ENCODE peak calls at places on chromosomes 11 and 22, in seven cellular contexts. One of them, this sample, is unnamed. For H3K36me3 and H3K9me3, the result is how much of the 10 kb centered on the place peaks cover.

GRCh38 chr11:78354741-78355705 is 62.6 kb downstream of the GAB2 start:
- DNase-seq in Peyer's patch: no peak
- DNase-seq in heart right ventricle: no peak
- DNase-seq in upper lobe of right lung: peak
- DNase-seq in right lobe of liver: no peak
- DNase-seq in MM.1S: no peak
- DNase-seq in IMR-90: no peak
- DNase-seq in this sample: no peak

GRCh38 chr11:15716550-15716949 is 601.8 kb downstream of the INSC start:
- DNase-seq in Peyer's patch: no peak
- DNase-seq in heart right ventricle: peak
- DNase-seq in upper lobe of right lung: no peak
- DNase-seq in right lobe of liver: no peak
- DNase-seq in MM.1S: no peak
- DNase-seq in IMR-90: peak
- DNase-seq in this sample: no peak

GRCh38 chr11:28903716-28904115 is 795.5 kb downstream of the METTL15 start:
- DNase-seq in Peyer's patch: no peak
- DNase-seq in heart right ventricle: no peak
- DNase-seq in upper lobe of right lung: no peak
- DNase-seq in right lobe of liver: no peak
- DNase-seq in MM.1S: no peak
- DNase-seq in IMR-90: peak
- DNase-seq in this sample: no peak

GRCh38 chr11:112163875-112164521 is at the start of gene IL18:
- DNase-seq in Peyer's patch: peak
- DNase-seq in heart right ventricle: no peak
- DNase-seq in upper lobe of right lung: peak
- DNase-seq in right lobe of liver: peak
- DNase-seq in MM.1S: no peak
- DNase-seq in IMR-90: no peak
- DNase-seq in this sample: peak

GRCh38 chr11:116217006-116217405 is 555.8 kb downstream of the BUD13 start:
- DNase-seq in Peyer's patch: peak
- DNase-seq in heart right ventricle: peak
- DNase-seq in upper lobe of right lung: peak
- DNase-seq in right lobe of liver: no peak
- DNase-seq in MM.1S: no peak
- DNase-seq in IMR-90: peak
- DNase-seq in this sample: no peak

GRCh38 chr11:5289696-5290095 is 12.1 kb downstream of the OR51B4 start:
- DNase-seq in Peyer's patch: no peak
- DNase-seq in heart right ventricle: no peak
- DNase-seq in upper lobe of right lung: no peak
- DNase-seq in right lobe of liver: no peak
- DNase-seq in MM.1S: no peak
- DNase-seq in IMR-90: peak
- DNase-seq in this sample: no peak

GRCh38 chr11:57905439-57905838 is 118.2 kb upstream of the OR9Q1 start:
- DNase-seq in Peyer's patch: no peak
- DNase-seq in heart right ventricle: no peak
- DNase-seq in upper lobe of right lung: no peak
- DNase-seq in right lobe of liver: no peak
- DNase-seq in MM.1S: no peak
- DNase-seq in IMR-90: no peak
- DNase-seq in this sample: no peak

GRCh38 chr11:18253778-18254338 is 5.4 kb upstream of the SAA2 start:
- DNase-seq in Peyer's patch: no peak
- DNase-seq in heart right ventricle: no peak
- DNase-seq in upper lobe of right lung: no peak
- DNase-seq in right lobe of liver: no peak
- DNase-seq in MM.1S: no peak
- DNase-seq in IMR-90: no peak
- DNase-seq in this sample: no peak

GRCh38 chr11:109696191-109696897 is 274.4 kb downstream of the C11orf87 start:
- DNase-seq in Peyer's patch: no peak
- DNase-seq in heart right ventricle: no peak
- DNase-seq in upper lobe of right lung: no peak
- DNase-seq in right lobe of liver: no peak
- DNase-seq in MM.1S: no peak
- DNase-seq in IMR-90: peak
- DNase-seq in this sample: peak

GRCh38 chr22:22849640-22850610 is 37.7 kb upstream of the IGLL5 start:
- DNase-seq in Peyer's patch: no peak
- DNase-seq in heart right ventricle: no peak
- DNase-seq in upper lobe of right lung: no peak
- DNase-seq in right lobe of liver: no peak
- DNase-seq in MM.1S: no peak
- DNase-seq in IMR-90: no peak
- DNase-seq in this sample: no peak

GRCh38 chr22:45867118-45867905 is 109.7 kb downstream of the WNT7B start:
- DNase-seq in Peyer's patch: no peak
- DNase-seq in heart right ventricle: no peak
- DNase-seq in upper lobe of right lung: peak
- DNase-seq in right lobe of liver: peak
- DNase-seq in MM.1S: no peak
- DNase-seq in IMR-90: no peak
- DNase-seq in this sample: peak

GRCh38 chr11:105100206-105100605 is 39.4 kb downstream of the CARD18 start:
- DNase-seq in Peyer's patch: no peak
- DNase-seq in heart right ventricle: no peak
- DNase-seq in upper lobe of right lung: no peak
- DNase-seq in right lobe of liver: no peak
- DNase-seq in MM.1S: no peak
- DNase-seq in IMR-90: no peak
- DNase-seq in this sample: no peak

GRCh38 chr11:70584786-70585545 is 186.6 kb downstream of the CTTN start:
- DNase-seq in Peyer's patch: peak
- DNase-seq in heart right ventricle: no peak
- DNase-seq in upper lobe of right lung: peak
- DNase-seq in right lobe of liver: no peak
- DNase-seq in MM.1S: no peak
- DNase-seq in IMR-90: no peak
- DNase-seq in this sample: peak

GRCh38 chr11:62555464-62556092 is 9.0 kb upstream of the AHNAK start:
- DNase-seq in Peyer's patch: no peak
- DNase-seq in heart right ventricle: no peak
- DNase-seq in upper lobe of right lung: no peak
- DNase-seq in right lobe of liver: peak
- DNase-seq in MM.1S: peak
- DNase-seq in IMR-90: peak
- DNase-seq in this sample: no peak

GRCh38 chr22:47201186-47201995 is 438.9 kb downstream of the TBC1D22A start:
- DNase-seq in Peyer's patch: peak
- DNase-seq in heart right ventricle: no peak
- DNase-seq in upper lobe of right lung: peak
- DNase-seq in right lobe of liver: peak
- DNase-seq in MM.1S: no peak
- DNase-seq in IMR-90: no peak
- DNase-seq in this sample: peak

GRCh38 chr11:60469723-60470122 is 14.1 kb downstream of the MS4A1 start:
- DNase-seq in Peyer's patch: no peak
- DNase-seq in heart right ventricle: no peak
- DNase-seq in upper lobe of right lung: no peak
- DNase-seq in right lobe of liver: no peak
- DNase-seq in MM.1S: no peak
- DNase-seq in IMR-90: no peak
- DNase-seq in this sample: no peak

DNA sequence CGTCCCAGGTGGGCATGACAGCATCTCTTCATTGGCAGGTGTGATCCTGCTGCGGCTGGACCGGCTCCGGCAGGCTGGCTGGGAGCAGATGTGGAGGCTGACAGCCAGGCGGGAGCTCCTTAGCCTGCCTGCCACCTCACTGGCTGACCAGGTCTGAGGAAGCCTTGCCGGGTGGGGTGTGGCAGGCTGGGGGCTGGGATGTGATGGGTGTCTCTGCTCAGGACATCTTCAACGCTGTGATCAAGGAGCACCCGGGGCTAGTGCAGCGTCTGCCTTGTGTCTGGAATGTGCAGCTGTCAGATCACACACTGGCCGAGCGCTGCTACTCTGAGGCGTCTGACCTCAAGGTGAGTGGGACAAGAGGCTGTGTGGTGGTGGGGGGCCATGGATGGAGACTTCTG is 3.5 kb downstream of the LARGE2 start:
- DNase-seq in Peyer's patch: no peak
- DNase-seq in heart right ventricle: no peak
- DNase-seq in upper lobe of right lung: peak
- DNase-seq in right lobe of liver: no peak
- DNase-seq in MM.1S: no peak
- DNase-seq in IMR-90: no peak
- DNase-seq in this sample: peak
- H3K36me3 ChIP-seq in Peyer's patch: under half
- H3K36me3 ChIP-seq in heart right ventricle: under half
- H3K36me3 ChIP-seq in upper lobe of right lung: under half
- H3K36me3 ChIP-seq in right lobe of liver: under half
- H3K36me3 ChIP-seq in MM.1S: under half
- H3K36me3 ChIP-seq in IMR-90: under half
- H3K36me3 ChIP-seq in this sample: under half

GRCh38 chr22:17777005-17777716 is 2.9 kb upstream of the BID start:
- DNase-seq in Peyer's patch: no peak
- DNase-seq in heart right ventricle: peak
- DNase-seq in upper lobe of right lung: peak
- DNase-seq in right lobe of liver: peak
- DNase-seq in MM.1S: peak
- DNase-seq in IMR-90: no peak
- DNase-seq in this sample: peak

GRCh38 chr22:17778412-17778976 is 4.2 kb upstream of the BID start:
- DNase-seq in Peyer's patch: no peak
- DNase-seq in heart right ventricle: no peak
- DNase-seq in upper lobe of right lung: no peak
- DNase-seq in right lobe of liver: no peak
- DNase-seq in MM.1S: no peak
- DNase-seq in IMR-90: no peak
- DNase-seq in this sample: no peak

GRCh38 chr22:17775781-17776470 is 1.7 kb upstream of the BID start:
- DNase-seq in Peyer's patch: peak
- DNase-seq in heart right ventricle: no peak
- DNase-seq in upper lobe of right lung: no peak
- DNase-seq in right lobe of liver: no peak
- DNase-seq in MM.1S: no peak
- DNase-seq in IMR-90: no peak
- DNase-seq in this sample: no peak

GRCh38 chr22:17779286-17780115 is 5.2 kb upstream of the BID start:
- DNase-seq in Peyer's patch: no peak
- DNase-seq in heart right ventricle: no peak
- DNase-seq in upper lobe of right lung: no peak
- DNase-seq in right lobe of liver: no peak
- DNase-seq in MM.1S: no peak
- DNase-seq in IMR-90: no peak
- DNase-seq in this sample: peak

DNA sequence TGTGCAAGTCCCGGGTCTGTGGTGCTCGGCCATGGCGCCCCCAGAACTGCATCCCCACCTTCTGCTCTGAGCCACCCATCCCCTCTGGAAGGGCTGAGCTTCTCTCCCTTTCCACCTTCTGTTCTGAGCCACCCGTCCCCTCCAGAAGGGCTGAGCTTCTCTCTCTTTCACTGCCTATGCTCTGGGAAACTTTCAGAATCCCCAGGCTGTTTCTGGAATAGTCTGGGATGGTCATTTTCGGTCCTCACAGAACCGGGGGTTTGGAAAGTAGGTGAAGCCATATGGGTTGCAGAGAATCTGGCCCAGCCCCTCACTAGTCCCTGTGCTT is 3.4 kb upstream of the BID start:
- DNase-seq in Peyer's patch: no peak
- DNase-seq in heart right ventricle: no peak
- DNase-seq in upper lobe of right lung: no peak
- DNase-seq in right lobe of liver: no peak
- DNase-seq in MM.1S: no peak
- DNase-seq in IMR-90: no peak
- DNase-seq in this sample: no peak
- H3K27ac ChIP-seq in Peyer's patch: peak
- H3K27ac ChIP-seq in heart right ventricle: peak
- H3K27ac ChIP-seq in upper lobe of right lung: peak
- H3K27ac ChIP-seq in right lobe of liver: peak
- H3K27ac ChIP-seq in MM.1S: peak
- H3K27ac ChIP-seq in IMR-90: no peak
- H3K27ac ChIP-seq in this sample: peak

GRCh38 chr11:108101090-108101775 is 20.1 kb upstream of the ACAT1 start:
- DNase-seq in Peyer's patch: no peak
- DNase-seq in heart right ventricle: no peak
- DNase-seq in upper lobe of right lung: no peak
- DNase-seq in right lobe of liver: no peak
- DNase-seq in MM.1S: no peak
- DNase-seq in IMR-90: no peak
- DNase-seq in this sample: no peak
- H3K9me3 ChIP-seq in Peyer's patch: under half
- H3K9me3 ChIP-seq in heart right ventricle: under half
- H3K9me3 ChIP-seq in upper lobe of right lung: under half
- H3K9me3 ChIP-seq in right lobe of liver: under half
- H3K9me3 ChIP-seq in MM.1S: under half
- H3K9me3 ChIP-seq in IMR-90: under half
- H3K9me3 ChIP-seq in this sample: under half

GRCh38 chr22:24390156-24390555 is 37.2 kb upstream of the ADORA2A start:
- DNase-seq in Peyer's patch: no peak
- DNase-seq in heart right ventricle: no peak
- DNase-seq in upper lobe of right lung: no peak
- DNase-seq in right lobe of liver: no peak
- DNase-seq in MM.1S: no peak
- DNase-seq in IMR-90: no peak
- DNase-seq in this sample: no peak
- H3K36me3 ChIP-seq in Peyer's patch: under half
- H3K36me3 ChIP-seq in heart right ventricle: under half
- H3K36me3 ChIP-seq in upper lobe of right lung: under half
- H3K36me3 ChIP-seq in right lobe of liver: under half
- H3K36me3 ChIP-seq in MM.1S: under half
- H3K36me3 ChIP-seq in IMR-90: under half
- H3K36me3 ChIP-seq in this sample: under half

DNA sequence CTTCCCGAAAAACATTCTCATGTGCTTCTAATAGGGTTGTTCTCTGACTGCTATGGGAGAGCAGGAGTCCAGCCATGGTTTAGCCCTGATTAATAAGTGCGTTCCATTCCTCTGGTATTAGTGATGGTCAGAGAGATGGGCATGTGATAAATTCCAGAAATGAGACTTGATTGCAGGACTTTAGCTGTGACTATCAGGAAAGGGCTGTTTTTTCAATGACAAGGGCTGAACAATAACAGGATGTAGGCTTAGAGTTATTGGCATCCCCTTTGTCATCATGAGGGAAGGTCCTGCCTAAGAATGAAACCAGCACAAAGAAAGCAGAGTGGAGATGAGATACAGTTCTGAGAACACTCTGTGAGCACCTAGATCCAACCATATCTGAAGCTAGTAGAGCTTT is 494.6 kb downstream of the MIAT start:
- DNase-seq in Peyer's patch: no peak
- DNase-seq in heart right ventricle: no peak
- DNase-seq in upper lobe of right lung: no peak
- DNase-seq in right lobe of liver: no peak
- DNase-seq in MM.1S: no peak
- DNase-seq in IMR-90: no peak
- DNase-seq in this sample: no peak
- H3K27ac ChIP-seq in Peyer's patch: no peak
- H3K27ac ChIP-seq in heart right ventricle: no peak
- H3K27ac ChIP-seq in upper lobe of right lung: no peak
- H3K27ac ChIP-seq in right lobe of liver: no peak
- H3K27ac ChIP-seq in MM.1S: no peak
- H3K27ac ChIP-seq in IMR-90: no peak
- H3K27ac ChIP-seq in this sample: no peak

GRCh38 chr11:55342901-55343300 is at the start of gene OR4A16:
- DNase-seq in Peyer's patch: no peak
- DNase-seq in heart right ventricle: no peak
- DNase-seq in upper lobe of right lung: no peak
- DNase-seq in right lobe of liver: no peak
- DNase-seq in MM.1S: no peak
- DNase-seq in IMR-90: no peak
- DNase-seq in this sample: no peak

GRCh38 chr11:55345306-55345705 is 2.3 kb downstream of the OR4A16 start:
- DNase-seq in Peyer's patch: no peak
- DNase-seq in heart right ventricle: no peak
- DNase-seq in upper lobe of right lung: no peak
- DNase-seq in right lobe of liver: no peak
- DNase-seq in MM.1S: no peak
- DNase-seq in IMR-90: no peak
- DNase-seq in this sample: no peak
- H3K9me3 ChIP-seq in Peyer's patch: under half
- H3K9me3 ChIP-seq in heart right ventricle: under half
- H3K9me3 ChIP-seq in upper lobe of right lung: under half
- H3K9me3 ChIP-seq in right lobe of liver: under half
- H3K9me3 ChIP-seq in MM.1S: under half
- H3K9me3 ChIP-seq in IMR-90: under half
- H3K9me3 ChIP-seq in this sample: under half